ENCODE peak calls at places on chromosomes 4 and X, in five cellular contexts. U, Q, K, Y and H are unnamed samples.

GRCh38 chrX:8629871-8630270 is 102.1 kb downstream of the ANOS1 start:
- DNase-seq in U (peak), Y (no peak), Q (no peak), K (no peak), H (no peak)

GRCh38 chr4:99714179-99714578 is 56.6 kb upstream of the C4orf54 start:
- DNase-seq in U (no peak), Q (no peak), K (no peak), Y (no peak), H (no peak)

GRCh38 chr4:6121276-6121850 is 79.0 kb downstream of the JAKMIP1 start:
- DNase-seq in U (no peak), Q (no peak), Y (no peak), K (no peak), H (no peak)

GRCh38 chrX:122055450-122055849 is 1008.0 kb downstream of the GLUD2 start:
- DNase-seq in K (no peak), Y (no peak), Q (no peak), U (no peak), H (no peak)

GRCh38 chr4:9608300-9608699 is 164.1 kb downstream of the DEFB131A start:
- DNase-seq in Q (no peak), K (no peak), Y (no peak), U (no peak), H (no peak)

GRCh38 chr4:132818091-132818490 is 331.0 kb upstream of the PCDH10 start:
- DNase-seq in Q (no peak), U (no peak), K (no peak), Y (no peak), H (no peak)

GRCh38 chrX:46506076-46506475 is 39.1 kb downstream of the ZNF674 start:
- DNase-seq in U (no peak), Y (no peak), K (no peak), Q (no peak), H (no peak)

GRCh38 chr4:10186228-10187214 is 69.9 kb upstream of the WDR1 start:
- DNase-seq in Q (no peak), K (peak), Y (no peak), U (no peak), H (no peak)

GRCh38 chr4:1010522-1011021 is 854 bp upstream of the FGFRL1 start:
- DNase-seq in U (peak), K (no peak), Y (no peak), Q (peak), H (peak)

GRCh38 chrX:21749924-21750323 is 8.0 kb downstream of the SMPX start:
- DNase-seq in Y (no peak), U (no peak), K (no peak), Q (no peak), H (no peak)

GRCh38 chr4:165345663-165346417 is 18.4 kb downstream of the MSMO1 start:
- DNase-seq in U (no peak), K (no peak), Y (no peak), Q (no peak), H (no peak)

GRCh38 chrX:12971282-12972003 is 3.5 kb upstream of the TMSB4X start:
- DNase-seq in U (no peak), K (no peak), Q (no peak), Y (no peak), H (no peak)
- TF ChIP-seq POLR2AphosphoS5 in U (no peak), K (no peak), Q (no peak), Y (peak), H (no peak)

GRCh38 chr4:126396703-126397102 is 1081.9 kb downstream of the FAT4 start:
- DNase-seq in Y (no peak), K (no peak), Q (no peak), U (no peak), H (peak)
- TF ChIP-seq CTCF in Y (peak), K (peak), Q (no peak), U (no peak), H (no peak)

DNA sequence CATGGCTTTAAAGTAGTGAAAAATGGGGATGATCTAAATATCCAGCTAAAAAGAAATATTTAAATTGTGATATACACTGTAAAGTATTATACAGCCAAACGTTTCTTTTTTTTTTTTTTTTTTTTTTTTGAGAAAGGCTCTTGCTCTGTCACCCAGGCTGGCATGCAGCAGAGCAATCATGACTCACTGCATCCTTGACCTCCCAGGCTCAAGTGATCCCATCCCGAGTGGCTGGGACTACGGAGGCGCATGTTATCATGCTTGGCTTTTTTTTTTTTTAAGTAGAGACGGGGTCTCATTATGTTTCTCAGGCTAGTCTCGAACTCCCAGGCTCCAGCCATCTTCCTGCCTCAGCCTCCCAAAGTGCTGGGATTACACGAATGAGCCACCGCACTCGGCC is 17.1 kb downstream of the SMIM14 start:
- DNase-seq in Y (no peak), K (no peak), U (peak), Q (no peak), H (no peak)
- TF ChIP-seq POLR2AphosphoS5 in Y (no peak), K (no peak), U (no peak), Q (no peak), H (no peak)

GRCh38 chr4:2836391-2836859 is 7.2 kb upstream of the ADD1 start:
- DNase-seq in Q (peak), U (no peak), K (no peak), Y (no peak), H (no peak)

GRCh38 chr4:2837110-2837903 is 6.3 kb upstream of the ADD1 start:
- DNase-seq in U (no peak), Q (peak), Y (no peak), K (no peak), H (no peak)

GRCh38 chr4:2839060-2839459 is 4.6 kb upstream of the ADD1 start:
- DNase-seq in K (no peak), U (no peak), Y (no peak), Q (no peak), H (no peak)

GRCh38 chr4:2835978-2836377 is 7.7 kb upstream of the ADD1 start:
- DNase-seq in Q (peak), U (no peak), Y (no peak), K (no peak), H (no peak)

GRCh38 chr4:2837904-2838496 is 5.6 kb upstream of the ADD1 start:
- DNase-seq in U (peak), Q (peak), Y (no peak), K (no peak), H (peak)
- TF ChIP-seq CTCF in U (no peak), Q (no peak), Y (no peak), K (no peak), H (no peak)

DNA sequence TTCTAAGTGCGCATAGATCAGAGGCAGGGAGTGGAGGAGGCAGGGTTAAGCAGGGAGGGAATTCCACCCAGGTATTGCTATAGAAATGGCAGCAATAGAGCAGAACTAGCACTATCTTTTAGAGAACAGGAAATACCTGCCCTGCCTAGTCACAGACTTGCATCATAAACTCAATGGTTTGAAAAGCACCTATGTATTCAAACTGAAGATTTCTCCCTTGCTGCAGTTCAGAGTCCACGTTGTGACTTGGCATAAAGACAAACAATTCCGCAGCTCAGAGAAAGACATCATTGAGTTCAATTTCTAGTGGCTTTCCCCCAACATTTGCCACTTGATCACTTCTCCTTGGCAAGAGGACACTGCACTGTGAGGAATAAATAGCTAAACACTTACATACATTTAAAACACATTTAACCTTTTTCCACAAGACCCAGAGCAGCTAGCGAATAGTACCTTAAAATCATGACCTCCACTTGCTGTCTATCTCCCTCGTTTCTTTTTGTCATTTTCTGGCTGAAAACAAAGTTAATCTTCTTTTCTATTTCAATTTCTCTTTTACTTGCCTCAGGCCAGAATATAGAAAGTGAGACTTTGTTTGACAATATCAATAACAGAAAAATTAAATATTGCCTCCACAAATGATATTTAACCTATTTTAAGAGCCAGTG is 42.4 kb downstream of the SLC7A11 start:
- DNase-seq in K (no peak), Y (peak), U (peak), Q (no peak), H (no peak)
- TF ChIP-seq POLR2AphosphoS5 in K (no peak), Y (no peak), U (no peak), Q (no peak), H (no peak)

GRCh38 chr4:123564758-123565346 is 168.3 kb downstream of the SPRY1 start:
- DNase-seq in Y (peak), Q (no peak), U (peak), K (peak), H (peak)
- TF ChIP-seq CTCF in Y (peak), Q (peak), U (peak), K (peak), H (peak)